ENCODE peak calls at places on chromosomes 1 and 21, in six cellular contexts. One of them, this sample, is unnamed.
A peak's percentile ranks its signal among the peaks of the same experiment; 100 is the strongest.

GRCh38 chr1:169570172-169570574 is 16.1 kb downstream of the F5 start:
- DNase-seq in K562: no peak
- DNase-seq in A549: no peak
- DNase-seq in endothelial cell of umbilical vein: no peak
- DNase-seq in GM12878: no peak
- DNase-seq in HepG2: peak; percentile 93
- DNase-seq in this sample: no peak

GRCh38 chr1:25543425-25544242 is at the start of gene LDLRAP1:
- DNase-seq in K562: peak; percentile 99
- DNase-seq in A549: peak; percentile 62
- DNase-seq in endothelial cell of umbilical vein: peak; percentile 74
- DNase-seq in GM12878: no peak
- DNase-seq in HepG2: peak; percentile 37
- DNase-seq in this sample: peak; percentile 77

GRCh38 chr21:21851657-21852056 is 853.4 kb downstream of the NCAM2 start:
- DNase-seq in K562: no peak
- DNase-seq in A549: no peak
- DNase-seq in endothelial cell of umbilical vein: no peak
- DNase-seq in GM12878: no peak
- DNase-seq in HepG2: no peak
- DNase-seq in this sample: no peak

GRCh38 chr1:58717979-58718378 is 18.1 kb upstream of the MYSM1 start:
- DNase-seq in K562: no peak
- DNase-seq in A549: no peak
- DNase-seq in endothelial cell of umbilical vein: no peak
- DNase-seq in GM12878: no peak
- DNase-seq in HepG2: no peak
- DNase-seq in this sample: no peak

GRCh38 chr1:90393025-90393424 is 324.1 kb downstream of the BARHL2 start:
- DNase-seq in K562: no peak
- DNase-seq in A549: no peak
- DNase-seq in endothelial cell of umbilical vein: no peak
- DNase-seq in GM12878: no peak
- DNase-seq in HepG2: no peak
- DNase-seq in this sample: no peak

GRCh38 chr1:92410706-92411105 is 76.0 kb downstream of the GFI1 start:
- DNase-seq in K562: no peak
- DNase-seq in A549: no peak
- DNase-seq in endothelial cell of umbilical vein: no peak
- DNase-seq in GM12878: no peak
- DNase-seq in HepG2: no peak
- DNase-seq in this sample: peak; percentile 61

GRCh38 chr1:236806634-236807033 is 11.5 kb downstream of the MTR start:
- DNase-seq in K562: no peak
- DNase-seq in A549: no peak
- DNase-seq in endothelial cell of umbilical vein: no peak
- DNase-seq in GM12878: no peak
- DNase-seq in HepG2: no peak
- DNase-seq in this sample: no peak

GRCh38 chr1:101379939-101380338 is 143.1 kb downstream of the S1PR1 start:
- DNase-seq in K562: no peak
- DNase-seq in A549: no peak
- DNase-seq in endothelial cell of umbilical vein: no peak
- DNase-seq in GM12878: peak; percentile 80
- DNase-seq in HepG2: no peak
- DNase-seq in this sample: no peak

GRCh38 chr1:188027613-188028012 is 1198.9 kb downstream of the PLA2G4A start:
- DNase-seq in K562: no peak
- DNase-seq in A549: peak; percentile 25
- DNase-seq in endothelial cell of umbilical vein: peak; percentile 94
- DNase-seq in GM12878: peak; percentile 44
- DNase-seq in HepG2: no peak
- DNase-seq in this sample: no peak

GRCh38 chr1:215054266-215054665 is 28.3 kb upstream of the KCNK2 start:
- DNase-seq in K562: no peak
- DNase-seq in A549: no peak
- DNase-seq in endothelial cell of umbilical vein: no peak
- DNase-seq in GM12878: no peak
- DNase-seq in HepG2: no peak
- DNase-seq in this sample: no peak

GRCh38 chr1:174605198-174605597 is 157.4 kb downstream of the GPR52 start:
- DNase-seq in K562: no peak
- DNase-seq in A549: no peak
- DNase-seq in endothelial cell of umbilical vein: no peak
- DNase-seq in GM12878: no peak
- DNase-seq in HepG2: no peak
- DNase-seq in this sample: no peak

GRCh38 chr1:214143015-214143775 is 137.8 kb upstream of the SMYD2 start:
- DNase-seq in K562: no peak
- DNase-seq in A549: no peak
- DNase-seq in endothelial cell of umbilical vein: peak; percentile 27
- DNase-seq in GM12878: no peak
- DNase-seq in HepG2: no peak
- DNase-seq in this sample: no peak

GRCh38 chr1:85327759-85328158 is 51.3 kb upstream of the BCL10 start:
- DNase-seq in K562: no peak
- DNase-seq in A549: no peak
- DNase-seq in endothelial cell of umbilical vein: no peak
- DNase-seq in GM12878: no peak
- DNase-seq in HepG2: peak; percentile 22
- DNase-seq in this sample: no peak

GRCh38 chr1:8464377-8464776 is 146.5 kb downstream of the SLC45A1 start:
- DNase-seq in K562: no peak
- DNase-seq in A549: no peak
- DNase-seq in endothelial cell of umbilical vein: no peak
- DNase-seq in GM12878: no peak
- DNase-seq in HepG2: no peak
- DNase-seq in this sample: no peak

GRCh38 chr1:27299385-27300252 is 22.3 kb upstream of the TMEM222 start:
- DNase-seq in K562: no peak
- DNase-seq in A549: no peak
- DNase-seq in endothelial cell of umbilical vein: peak; percentile 9
- DNase-seq in GM12878: no peak
- DNase-seq in HepG2: peak; percentile 53
- DNase-seq in this sample: no peak

GRCh38 chr1:56063461-56063860 is 515.9 kb downstream of the PLPP3 start:
- DNase-seq in K562: no peak
- DNase-seq in A549: no peak
- DNase-seq in endothelial cell of umbilical vein: no peak
- DNase-seq in GM12878: no peak
- DNase-seq in HepG2: no peak
- DNase-seq in this sample: no peak

DNA sequence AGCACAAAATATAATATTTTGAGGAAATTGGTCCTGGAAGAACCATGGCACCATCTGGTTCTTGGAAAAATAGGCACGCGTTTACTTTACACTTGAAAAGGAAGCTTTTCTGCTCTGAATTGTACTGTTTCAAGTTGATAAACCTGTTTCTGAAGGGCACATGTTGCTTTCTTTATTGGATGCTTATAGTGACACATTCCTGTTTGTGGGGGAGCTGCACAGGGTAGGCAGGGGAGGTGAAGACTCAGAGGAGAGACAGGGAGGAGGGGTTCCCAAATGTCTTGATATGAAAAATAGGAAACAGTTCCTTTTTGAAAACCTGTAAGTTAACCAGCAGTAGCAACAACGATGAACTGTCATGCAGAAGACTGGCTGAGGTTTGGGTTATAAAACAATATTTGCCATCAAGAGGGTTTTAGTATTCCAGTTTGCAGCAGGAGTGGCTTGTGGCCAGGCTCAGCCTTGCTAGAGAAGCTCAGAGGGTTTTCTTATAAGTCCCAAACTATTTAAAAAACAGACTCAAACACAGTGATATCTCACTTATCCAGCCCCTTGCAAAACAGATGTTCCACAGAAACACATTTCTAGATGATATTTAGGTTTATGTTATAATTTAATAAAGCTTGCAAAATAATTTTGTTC is 127.0 kb upstream of the MROH9 start:
- DNase-seq in K562: no peak
- DNase-seq in A549: no peak
- DNase-seq in endothelial cell of umbilical vein: no peak
- DNase-seq in GM12878: no peak
- DNase-seq in HepG2: no peak
- DNase-seq in this sample: no peak
- TF ChIP-seq CTCF in K562: no peak
- TF ChIP-seq CTCF in A549: no peak
- TF ChIP-seq CTCF in endothelial cell of umbilical vein: no peak
- TF ChIP-seq CTCF in GM12878: no peak
- TF ChIP-seq CTCF in HepG2: no peak
- TF ChIP-seq CTCF in this sample: no peak

GRCh38 chr21:41877901-41878830 is 978 bp downstream of the PRDM15 start:
- DNase-seq in K562: peak; percentile 76
- DNase-seq in A549: no peak
- DNase-seq in endothelial cell of umbilical vein: peak; percentile 55
- DNase-seq in GM12878: no peak
- DNase-seq in HepG2: no peak
- DNase-seq in this sample: peak; percentile 60
- TF ChIP-seq MAX in K562: peak; percentile 35
- TF ChIP-seq MAX in A549: no peak
- TF ChIP-seq MAX in endothelial cell of umbilical vein: no peak
- TF ChIP-seq MAX in GM12878: no peak
- TF ChIP-seq MAX in HepG2: peak; percentile 46
- TF ChIP-seq MAX in this sample: peak; percentile 86

GRCh38 chr1:96361961-96362360 is 359.6 kb upstream of the PTBP2 start:
- DNase-seq in K562: no peak
- DNase-seq in A549: no peak
- DNase-seq in endothelial cell of umbilical vein: no peak
- DNase-seq in GM12878: no peak
- DNase-seq in HepG2: no peak
- DNase-seq in this sample: peak; percentile 66

GRCh38 chr1:96361251-96361856 is 360.2 kb upstream of the PTBP2 start:
- DNase-seq in K562: no peak
- DNase-seq in A549: no peak
- DNase-seq in endothelial cell of umbilical vein: no peak
- DNase-seq in GM12878: no peak
- DNase-seq in HepG2: no peak
- DNase-seq in this sample: peak; percentile 30

GRCh38 chr1:96364576-96364975 is 357.0 kb upstream of the PTBP2 start:
- DNase-seq in K562: no peak
- DNase-seq in A549: no peak
- DNase-seq in endothelial cell of umbilical vein: no peak
- DNase-seq in GM12878: no peak
- DNase-seq in HepG2: no peak
- DNase-seq in this sample: no peak

GRCh38 chr1:96360036-96360795 is 361.4 kb upstream of the PTBP2 start:
- DNase-seq in K562: no peak
- DNase-seq in A549: no peak
- DNase-seq in endothelial cell of umbilical vein: no peak
- DNase-seq in GM12878: no peak
- DNase-seq in HepG2: no peak
- DNase-seq in this sample: no peak

DNA sequence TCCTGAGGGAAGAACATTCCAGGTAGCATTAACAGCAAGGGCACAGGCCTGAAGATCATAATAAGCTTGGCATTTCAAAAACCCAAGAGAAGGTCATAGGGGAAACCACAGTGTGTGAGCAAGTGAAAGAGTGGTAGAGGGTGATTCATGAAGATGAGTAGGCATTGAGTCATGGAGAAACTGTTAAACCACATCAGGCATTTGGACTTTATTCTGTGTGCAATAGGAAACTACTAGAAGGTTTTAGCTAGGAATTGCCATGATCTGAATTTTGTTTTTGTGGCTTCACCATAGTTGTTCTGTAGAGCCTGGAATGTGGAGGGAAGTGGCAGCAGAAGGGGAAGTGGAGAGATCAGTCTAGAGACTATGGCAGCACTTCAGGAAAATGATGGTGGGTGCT is 359.0 kb upstream of the PTBP2 start:
- DNase-seq in K562: no peak
- DNase-seq in A549: peak; percentile 47
- DNase-seq in endothelial cell of umbilical vein: peak; percentile 84
- DNase-seq in GM12878: no peak
- DNase-seq in HepG2: peak; percentile 31
- DNase-seq in this sample: peak; percentile 93
- TF ChIP-seq MYC in K562: no peak
- TF ChIP-seq MYC in A549: no peak
- TF ChIP-seq MYC in endothelial cell of umbilical vein: no peak
- TF ChIP-seq MYC in GM12878: no peak
- TF ChIP-seq MYC in HepG2: no peak
- TF ChIP-seq MYC in this sample: no peak

GRCh38 chr1:40722622-40723021 is 31.1 kb downstream of the NFYC start:
- DNase-seq in K562: no peak
- DNase-seq in A549: no peak
- DNase-seq in endothelial cell of umbilical vein: no peak
- DNase-seq in GM12878: no peak
- DNase-seq in HepG2: no peak
- DNase-seq in this sample: no peak
- TF ChIP-seq CTCF in K562: peak; percentile 29
- TF ChIP-seq CTCF in A549: no peak
- TF ChIP-seq CTCF in endothelial cell of umbilical vein: no peak
- TF ChIP-seq CTCF in GM12878: no peak
- TF ChIP-seq CTCF in HepG2: no peak
- TF ChIP-seq CTCF in this sample: no peak

DNA sequence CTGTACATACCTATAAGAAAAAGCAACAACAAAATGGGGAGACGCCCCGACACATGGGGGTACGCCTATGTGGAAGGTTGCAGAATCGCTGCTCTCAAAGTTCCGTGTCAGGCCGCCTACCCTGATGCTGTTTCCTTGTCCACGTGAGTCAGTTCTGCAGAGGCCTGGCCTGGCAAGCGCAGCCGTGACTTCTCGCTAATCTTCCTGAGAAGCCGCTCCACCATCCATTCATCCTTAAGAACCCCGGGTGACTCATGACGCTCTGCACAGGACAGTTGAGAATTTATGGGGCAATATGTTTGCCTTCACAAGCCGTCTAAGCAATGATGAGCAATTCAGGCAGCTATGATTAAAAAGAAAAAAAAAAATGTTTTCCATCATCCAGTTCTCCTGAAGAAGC is 122.3 kb upstream of the TMPRSS2 start:
- DNase-seq in K562: no peak
- DNase-seq in A549: peak; percentile 85
- DNase-seq in endothelial cell of umbilical vein: no peak
- DNase-seq in GM12878: no peak
- DNase-seq in HepG2: no peak
- DNase-seq in this sample: no peak
- TF ChIP-seq MAX in K562: no peak
- TF ChIP-seq MAX in A549: peak; percentile 90
- TF ChIP-seq MAX in endothelial cell of umbilical vein: no peak
- TF ChIP-seq MAX in GM12878: no peak
- TF ChIP-seq MAX in HepG2: no peak
- TF ChIP-seq MAX in this sample: no peak

This sample was measured in NB4.